ENCODE peak calls at places on chromosomes 2 and 18, in four cellular contexts. X is activated CD8-positive, alpha-beta T cell treated with anti-CD3 and anti-CD28 coated beads for 36 hours; C is right atrium auricular region; L is B cell. B is an unnamed sample.

GRCh38 chr18:61893304-61893970 is 630 bp upstream of the RNF152 start:
- DNase-seq in L (no peak), C (no peak), X (peak), B (peak)

GRCh38 chr2:143955416-143956075 is 564.4 kb downstream of the ZEB2 start:
- DNase-seq in X (no peak), L (no peak), C (no peak), B (no peak)

GRCh38 chr2:45643095-45643494 is 8.4 kb upstream of the PRKCE start:
- DNase-seq in C (no peak), X (no peak), L (no peak), B (no peak)

GRCh38 chr18:30709598-30709997 is 332.9 kb downstream of the DSC3 start:
- DNase-seq in C (no peak), L (no peak), X (no peak), B (no peak)

GRCh38 chr2:54635554-54636152 is 87.8 kb upstream of the EML6 start:
- DNase-seq in C (no peak), L (no peak), X (no peak), B (no peak)

GRCh38 chr2:44836174-44836573 is 105.3 kb upstream of the SIX3 start:
- DNase-seq in C (peak), X (peak), L (no peak), B (peak)

GRCh38 chr2:183866666-183867065 is 731.7 kb upstream of the ZNF804A start:
- DNase-seq in X (no peak), L (no peak), C (no peak), B (no peak)

GRCh38 chr2:25808006-25808383 is 70.3 kb downstream of the ASXL2 start:
- DNase-seq in L (no peak), C (no peak), X (no peak), B (no peak)

GRCh38 chr2:211144078-211144477 is 587.7 kb downstream of the CPS1 start:
- DNase-seq in L (no peak), C (no peak), X (no peak), B (no peak)

GRCh38 chr2:224915126-224915525 is 127.1 kb downstream of the DOCK10 start:
- DNase-seq in L (no peak), C (no peak), X (no peak), B (no peak)

GRCh38 chr2:224922142-224922727 is 120.0 kb downstream of the DOCK10 start:
- DNase-seq in X (no peak), C (no peak), L (peak), B (peak)

GRCh38 chr2:224919472-224920110 is 122.7 kb downstream of the DOCK10 start:
- DNase-seq in X (no peak), C (no peak), L (no peak), B (no peak)

GRCh38 chr2:224918626-224919471 is 123.4 kb downstream of the DOCK10 start:
- DNase-seq in X (no peak), C (no peak), L (no peak), B (no peak)
- TF ChIP-seq CTCF in X (no peak), C (no peak), L (no peak), B (no peak)

DNA sequence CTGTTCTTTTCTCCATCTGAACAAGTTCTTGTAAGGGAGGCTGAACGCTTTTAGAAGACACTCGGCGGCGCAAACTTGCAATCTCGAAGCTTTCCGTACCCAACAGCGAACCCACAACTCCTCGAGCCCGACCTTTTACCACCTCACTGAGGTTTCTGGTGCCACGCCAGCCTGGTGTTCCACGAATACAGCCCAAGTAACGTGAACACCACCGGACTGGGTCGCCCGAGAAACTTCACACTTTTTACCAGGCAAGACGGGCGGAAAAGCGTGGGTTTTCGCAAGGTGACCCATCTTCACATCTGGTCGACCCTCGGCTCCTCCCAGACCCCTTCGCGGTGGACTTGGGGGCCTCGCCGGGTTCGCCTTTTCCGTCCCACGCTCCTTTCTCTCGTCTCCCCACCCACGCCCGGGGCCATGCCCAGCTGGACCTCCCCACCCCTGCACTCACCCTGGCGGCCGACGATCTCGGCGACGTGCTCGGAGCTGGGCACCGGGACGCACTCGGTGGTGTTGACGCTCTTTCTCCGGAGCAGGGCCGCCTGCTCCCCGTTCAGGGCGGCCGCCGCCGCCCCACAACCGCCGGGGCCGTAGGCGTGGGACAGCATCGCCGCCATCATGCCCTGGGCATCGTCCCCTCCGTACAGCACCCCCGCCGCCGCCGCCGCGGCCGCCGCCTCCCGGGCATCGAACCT is 1.2 kb downstream of the MEX3C start:
- DNase-seq in C (peak), L (peak), X (peak), B (no peak)
- TF ChIP-seq CTCF in C (no peak), L (no peak), X (no peak), B (no peak)

GRCh38 chr2:50872543-50872942 is 159.4 kb downstream of the NRXN1 start:
- DNase-seq in C (no peak), X (no peak), L (no peak), B (no peak)
- TF ChIP-seq CTCF in C (no peak), X (no peak), L (no peak), B (no peak)

GRCh38 chr2:185219981-185220380 is 518.6 kb upstream of the FSIP2 start:
- DNase-seq in X (no peak), L (no peak), C (no peak), B (no peak)

DNA sequence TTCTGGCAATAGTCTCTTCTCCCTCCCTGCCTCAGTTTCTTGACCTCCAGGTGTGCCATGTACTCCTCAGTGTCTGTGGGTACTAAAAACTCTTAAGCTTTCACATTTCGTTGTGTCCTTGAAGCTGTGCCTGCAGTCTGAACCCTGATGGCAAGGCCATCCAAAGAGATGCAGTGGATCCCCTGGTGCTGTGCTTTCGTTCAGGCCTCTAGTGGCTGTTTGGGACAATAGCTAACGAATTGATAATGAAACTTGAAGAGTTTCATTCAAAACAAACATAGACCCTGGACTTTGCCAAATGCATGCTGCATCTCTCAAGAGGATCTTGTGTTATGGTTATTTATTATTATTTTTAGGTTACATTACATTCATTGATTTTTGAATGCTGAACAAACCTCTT is 523.1 kb upstream of the FSIP2 start:
- DNase-seq in L (no peak), C (no peak), X (no peak), B (no peak)
- TF ChIP-seq CTCF in L (no peak), C (no peak), X (no peak), B (no peak)

GRCh38 chr2:19676770-19677169 is 225.0 kb downstream of the TTC32 start:
- DNase-seq in X (no peak), L (no peak), C (no peak), B (no peak)
- TF ChIP-seq CTCF in X (no peak), L (no peak), C (no peak), B (peak)

DNA sequence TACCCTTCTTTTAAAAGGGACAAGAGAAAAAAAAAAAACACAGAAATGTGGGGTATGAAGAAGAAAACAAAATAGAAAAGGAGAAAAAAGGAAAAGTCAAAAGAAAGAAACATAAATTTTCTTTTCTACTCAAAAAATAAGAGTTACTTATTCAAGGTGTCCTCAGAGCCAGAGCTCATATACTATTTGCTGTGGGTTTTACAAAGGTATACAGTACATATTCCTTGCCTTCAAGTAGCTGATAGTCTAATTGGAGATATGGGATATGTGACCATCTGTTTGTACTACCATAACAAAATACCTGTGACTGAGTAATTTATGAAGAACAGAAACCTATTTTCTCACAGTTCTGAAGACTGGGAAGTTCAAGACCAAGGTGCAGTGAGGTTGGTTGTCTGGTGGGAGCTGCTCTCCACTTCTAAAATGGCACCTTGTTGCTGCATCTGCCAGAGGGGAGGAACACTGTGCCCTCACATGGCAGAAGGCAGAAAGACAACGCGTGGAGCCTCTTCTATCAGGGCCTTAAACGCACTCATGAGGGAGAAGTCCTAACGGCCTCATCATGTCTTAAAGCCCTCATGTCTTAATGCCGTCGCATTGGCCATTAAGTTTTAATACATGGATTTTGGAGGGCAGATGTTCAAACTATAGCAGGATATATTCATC is 33.9 kb downstream of the NBAS start:
- DNase-seq in C (no peak), L (no peak), X (peak), B (no peak)
- TF ChIP-seq CTCF in C (no peak), L (no peak), X (no peak), B (no peak)

GRCh38 chr2:16625201-16625729 is 40.4 kb downstream of the CYRIA start:
- DNase-seq in C (no peak), X (no peak), L (peak), B (no peak)
- TF ChIP-seq CTCF in C (peak), X (no peak), L (no peak), B (no peak)

DNA sequence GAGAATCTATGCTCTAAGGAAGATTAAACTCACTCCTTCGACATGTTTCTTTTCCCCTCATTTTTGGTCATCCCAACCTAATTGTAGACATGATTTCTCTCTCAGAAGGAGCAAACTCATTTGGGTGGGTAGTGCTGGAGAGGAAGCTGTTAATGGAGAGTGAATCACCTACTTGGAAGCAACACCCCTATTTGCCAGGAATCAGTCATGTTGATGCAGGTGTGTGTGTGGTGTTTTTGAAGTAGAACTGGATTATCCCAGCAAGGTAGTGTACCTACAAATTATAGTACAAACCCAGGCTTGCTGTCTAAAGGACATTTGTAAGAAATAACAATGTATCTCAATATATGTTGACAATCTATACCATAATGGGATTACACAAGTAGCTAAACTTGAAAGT is 186.4 kb downstream of the EPHA4 start:
- DNase-seq in C (no peak), L (no peak), X (no peak), B (no peak)
- TF ChIP-seq CTCF in C (no peak), L (no peak), X (no peak), B (no peak)